ENCODE peak calls at places on chromosomes 11 and 22, in nine cellular contexts. O is naive thymus-derived CD4-positive, alpha-beta T cell; Y is GM23338; I is pancreas; K is suprapubic skin; G is endodermal cell; C is astrocyte; J is CD4-positive, alpha-beta T cell; D is Peyer's patch. Z is an unnamed sample.

GRCh38 chr11:126432525-126432924 is 77.0 kb downstream of the ST3GAL4 start:
- DNase-seq in O (no peak), Y (no peak), I (no peak), K (no peak), G (no peak), C (no peak), J (no peak), D (no peak), Z (peak; percentile 38)

GRCh38 chr11:113176561-113176960 is 137.8 kb upstream of the TTC12 start:
- DNase-seq in O (no peak), Y (no peak), I (no peak), K (no peak), G (no peak), C (peak; percentile 73), J (no peak), D (no peak), Z (no peak)

GRCh38 chr11:83815736-83816135 is 529.6 kb upstream of the CCDC90B start:
- DNase-seq in O (no peak), Y (no peak), I (no peak), K (no peak), G (no peak), C (peak; percentile 3), J (no peak), D (no peak), Z (no peak)

GRCh38 chr11:20226936-20227335 is 66.7 kb upstream of the DBX1 start:
- DNase-seq in O (no peak), Y (no peak), I (no peak), K (no peak), G (no peak), C (no peak), J (no peak), D (no peak), Z (no peak)

GRCh38 chr11:83092488-83093384 is 21.0 kb upstream of the RAB30 start:
- DNase-seq in O (no peak), Y (no peak), I (peak; percentile 68), K (no peak), G (no peak), C (no peak), J (no peak), D (peak; percentile 76), Z (no peak)

GRCh38 chr11:19853016-19853415 is 140.4 kb downstream of the NAV2 start:
- DNase-seq in O (no peak), Y (no peak), I (no peak), K (no peak), G (no peak), C (peak; percentile 23), J (no peak), D (no peak), Z (no peak)

GRCh38 chr22:17366329-17366728 is 2.9 kb upstream of the CECR2 start:
- DNase-seq in O (no peak), Y (no peak), I (no peak), K (no peak), G (peak; percentile 57), C (no peak), J (no peak), D (no peak), Z (no peak)

GRCh38 chr22:26669060-26669481 is 11.7 kb downstream of the MIAT start:
- DNase-seq in O (no peak), Y (peak; percentile 83), I (peak; percentile 71), K (no peak), G (peak; percentile 86), C (no peak), J (no peak), D (no peak), Z (no peak)

GRCh38 chr22:32325416-32325801 is 32.3 kb upstream of the RFPL3 start:
- DNase-seq in O (no peak), Y (peak; percentile 43), I (no peak), K (no peak), G (peak; percentile 59), C (no peak), J (no peak), D (no peak), Z (no peak)

GRCh38 chr22:46349681-46350080 is 14.2 kb downstream of the TRMU start:
- DNase-seq in O (no peak), Y (no peak), I (peak; percentile 46), K (no peak), G (no peak), C (peak; percentile 54), J (no peak), D (no peak), Z (no peak)

GRCh38 chr11:111413849-111414248 is 34.8 kb upstream of the POU2AF1 start:
- DNase-seq in O (no peak), Y (no peak), I (no peak), K (no peak), G (peak; percentile 13), C (no peak), J (no peak), D (no peak), Z (no peak)

GRCh38 chr11:83025267-83025704 is 46.4 kb downstream of the RAB30 start:
- DNase-seq in O (no peak), Y (peak; percentile 22), I (no peak), K (no peak), G (no peak), C (no peak), J (no peak), D (no peak), Z (no peak)

GRCh38 chr11:102026217-102026616 is 21.0 kb upstream of the CFAP300 start:
- DNase-seq in O (no peak), Y (no peak), I (no peak), K (no peak), G (no peak), C (no peak), J (no peak), D (no peak), Z (no peak)

GRCh38 chr11:64561984-64562722 is 28.9 kb upstream of the SLC22A12 start:
- DNase-seq in O (no peak), Y (no peak), I (no peak), K (no peak), G (no peak), C (no peak), J (no peak), D (peak; percentile 27), Z (no peak)

GRCh38 chr11:96052921-96053631 is 129.2 kb upstream of the MTMR2 start:
- DNase-seq in O (no peak), Y (no peak), I (no peak), K (no peak), G (no peak), C (peak; percentile 50), J (no peak), D (no peak), Z (no peak)

GRCh38 chr11:35558468-35558867 is 33.1 kb upstream of the PAMR1 start:
- DNase-seq in O (no peak), Y (no peak), I (no peak), K (no peak), G (no peak), C (no peak), J (no peak), D (no peak), Z (no peak)

GRCh38 chr11:122175316-122175715 is 59.3 kb upstream of the BLID start:
- DNase-seq in O (no peak), Y (no peak), I (no peak), K (no peak), G (no peak), C (no peak), J (no peak), D (no peak), Z (no peak)

GRCh38 chr22:32130464-32130863 is 28.6 kb downstream of the C22orf42 start:
- DNase-seq in O (no peak), Y (no peak), I (no peak), K (no peak), G (no peak), C (no peak), J (no peak), D (no peak), Z (no peak)

GRCh38 chr22:24588370-24588755 is 4.5 kb downstream of the LRRC75B start:
- DNase-seq in O (no peak), Y (no peak), I (peak; percentile 88), K (peak; percentile 70), G (no peak), C (no peak), J (no peak), D (no peak), Z (no peak)

GRCh38 chr11:65606876-65607613 is 7.0 kb downstream of the MAP3K11 start:
- DNase-seq in O (no peak), Y (peak; percentile 99), I (peak; percentile 63), K (peak; percentile 97), G (peak; percentile 100), C (peak; percentile 94), J (no peak), D (peak; percentile 89), Z (peak; percentile 93)

GRCh38 chr11:119207300-119207570 is 1.1 kb downstream of the CBL start:
- DNase-seq in O (no peak), Y (no peak), I (no peak), K (no peak), G (no peak), C (peak; percentile 29), J (no peak), D (no peak), Z (no peak)
- H3K27ac ChIP-seq in O (peak overlapping the region; percentile 91), Y (peak overlapping the region; percentile 86), I (peak overlapping the region; percentile 13), K (peak overlapping the region; percentile 95), G (no peak overlapping the region), C (peak overlapping the region; percentile 45), J (no peak overlapping the region), D (peak overlapping the region; percentile 90), Z (peak overlapping the region; percentile 99)

GRCh38 chr11:34188181-34188580 is 82.8 kb downstream of the NAT10 start:
- DNase-seq in O (no peak), Y (peak; percentile 62), I (no peak), K (no peak), G (peak; percentile 70), C (no peak), J (no peak), D (no peak), Z (no peak)
- H3K27ac ChIP-seq in O (no peak overlapping the region), Y (peak overlapping the region; percentile 27), I (no peak overlapping the region), K (no peak overlapping the region), G (no peak overlapping the region), C (no peak overlapping the region), J (no peak overlapping the region), D (no peak overlapping the region), Z (no peak overlapping the region)

GRCh38 chr11:105045897-105046296 is 762 bp upstream of the CARD16 start:
- DNase-seq in O (no peak), Y (no peak), I (no peak), K (peak; percentile 73), G (no peak), C (no peak), J (no peak), D (no peak), Z (no peak)
- H3K27ac ChIP-seq in O (peak overlapping the region; percentile 87), Y (no peak overlapping the region), I (peak overlapping the region; percentile 42), K (peak overlapping the region; percentile 50), G (no peak overlapping the region), C (no peak overlapping the region), J (no peak overlapping the region), D (no peak overlapping the region), Z (peak overlapping the region; percentile 79)

DNA sequence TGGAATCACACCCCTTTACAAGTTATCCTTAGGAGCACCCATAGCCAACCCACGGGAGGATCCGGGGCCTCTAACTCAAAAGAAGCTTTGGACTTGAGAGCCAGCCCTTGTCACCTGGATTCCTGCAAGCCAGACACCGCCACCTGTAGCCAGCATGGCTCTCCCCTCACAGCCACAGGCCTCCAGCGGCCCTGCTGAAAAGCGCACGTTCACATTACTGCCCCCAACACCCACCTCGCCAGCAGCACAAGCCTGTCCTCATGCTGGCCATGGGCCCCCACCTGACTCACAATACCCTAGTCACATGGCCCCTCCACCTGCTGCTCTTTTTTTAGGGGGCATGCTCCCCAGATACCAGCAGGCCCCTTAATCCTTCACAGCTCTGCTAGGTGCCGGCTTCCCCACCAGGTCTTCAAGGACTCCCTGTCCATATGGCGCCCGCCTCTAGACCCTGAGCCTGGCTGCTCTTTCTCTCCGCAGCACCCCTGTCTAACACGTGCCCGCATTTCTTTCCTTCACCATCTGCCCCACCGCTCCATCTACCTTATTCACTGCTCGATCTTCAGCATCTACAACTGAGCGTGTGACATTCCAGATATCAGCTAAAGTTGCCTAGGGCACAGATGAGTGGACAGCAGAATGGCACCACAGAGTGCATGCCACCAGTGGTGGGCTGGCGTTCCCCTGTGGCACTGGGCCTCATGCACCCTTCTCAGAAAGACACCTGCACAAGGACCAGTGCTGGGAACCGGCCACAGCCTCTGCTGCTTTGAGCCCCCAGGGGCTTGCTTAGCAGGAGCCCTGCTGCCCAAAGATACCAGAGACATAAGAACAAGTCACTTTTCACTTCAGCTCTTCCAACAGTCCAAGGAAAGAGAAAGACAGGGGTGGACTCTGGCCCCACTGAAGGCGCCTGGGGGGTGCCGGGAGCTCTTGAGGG is 6.6 kb downstream of the CARS1 start:
- DNase-seq in O (no peak), Y (no peak), I (no peak), K (peak; percentile 61), G (no peak), C (no peak), J (no peak), D (no peak), Z (no peak)
- H3K27ac ChIP-seq in O (no peak overlapping the region), Y (no peak overlapping the region), I (no peak overlapping the region), K (peak overlapping the region; percentile 30), G (no peak overlapping the region), C (peak overlapping the region; percentile 72), J (no peak overlapping the region), D (no peak overlapping the region), Z (peak overlapping the region; percentile 44)

Z was measured in left ventricle myocardium inferior.